ENCODE peak calls at places on chromosomes 16 and 17, in six cellular contexts. U, A, R, G, B and H are unnamed samples.

GRCh38 chr17:37340804-37341203 is 35.0 kb upstream of the C17orf78 start:
- DNase-seq in A (no peak), B (no peak), G (no peak), U (no peak), R (no peak), H (no peak)

GRCh38 chr17:54771409-54771808 is 129.2 kb upstream of the TOM1L1 start:
- DNase-seq in A (no peak), B (no peak), R (no peak), G (no peak), U (no peak), H (no peak)

GRCh38 chr17:78899361-78900260 is 3.4 kb downstream of the CEP295NL start:
- DNase-seq in U (no peak), G (peak; percentile 74), R (no peak), A (no peak), B (peak; percentile 61), H (no peak)

GRCh38 chr16:19415461-19415860 is 2.2 kb upstream of the TMC5 start:
- DNase-seq in R (no peak), G (no peak), A (no peak), U (no peak), B (no peak), H (no peak)

GRCh38 chr17:10649602-10650001 is 7.5 kb downstream of the MYH3 start:
- DNase-seq in B (no peak), U (no peak), G (no peak), R (no peak), A (no peak), H (no peak)

GRCh38 chr17:70808596-70808995 is 639.3 kb downstream of the KCNJ2 start:
- DNase-seq in G (no peak), R (no peak), U (peak; percentile 28), A (no peak), B (no peak), H (peak; percentile 25)

GRCh38 chr16:85327731-85328664 is 215.7 kb upstream of the CIBAR2 start:
- DNase-seq in R (peak; percentile 79), G (peak; percentile 92), A (no peak), U (peak; percentile 39), B (peak; percentile 92), H (peak; percentile 70)

GRCh38 chr17:57877803-57878202 is 28.0 kb upstream of the MRPS23 start:
- DNase-seq in R (no peak), G (no peak), B (no peak), U (no peak), A (no peak), H (no peak)

GRCh38 chr17:43723697-43724359 is 34.8 kb downstream of the SOST start:
- DNase-seq in B (no peak), R (no peak), G (no peak), A (no peak), U (peak; percentile 27), H (peak; percentile 33)

GRCh38 chr16:78421244-78421661 is 321.8 kb downstream of the WWOX start:
- DNase-seq in G (no peak), B (no peak), R (no peak), U (no peak), A (no peak), H (no peak)

GRCh38 chr16:12395266-12395665 is 408.4 kb downstream of the CPPED1 start:
- DNase-seq in G (no peak), B (no peak), A (no peak), R (no peak), U (no peak), H (no peak)

GRCh38 chr17:29190039-29190438 is 9.8 kb upstream of the MYO18A start:
- DNase-seq in U (no peak), G (no peak), B (no peak), R (no peak), A (no peak), H (no peak)

GRCh38 chr17:47197821-47198220 is 8.7 kb upstream of the CDC27 start:
- DNase-seq in B (no peak), R (no peak), G (no peak), A (no peak), U (no peak), H (no peak)

GRCh38 chr16:67263201-67263600 is 14.4 kb downstream of the SLC9A5 start:
- DNase-seq in A (no peak), G (no peak), U (no peak), R (no peak), B (no peak), H (no peak)

GRCh38 chr17:6435968-6436367 is 1.0 kb upstream of the AIPL1 start:
- DNase-seq in A (no peak), G (peak; percentile 81), R (peak; percentile 70), B (peak; percentile 79), U (peak; percentile 46), H (peak; percentile 77)

GRCh38 chr17:3888343-3889171 is 4.3 kb downstream of the CAMKK1 start:
- DNase-seq in G (peak; percentile 70), U (peak; percentile 72), R (peak; percentile 83), B (peak; percentile 57), A (no peak), H (peak; percentile 77)

GRCh38 chr16:83113317-83113716 is 486.5 kb downstream of the CDH13 start:
- DNase-seq in G (peak; percentile 59), U (no peak), B (peak; percentile 63), R (no peak), A (no peak), H (peak; percentile 27)

GRCh38 chr17:48025904-48026502 is 11.6 kb downstream of the COPZ2 start:
- DNase-seq in A (no peak), R (no peak), B (no peak), U (no peak), G (peak; percentile 48), H (no peak)

GRCh38 chr17:2977157-2977556 is 86.2 kb downstream of the OR1D5 start:
- DNase-seq in U (no peak), R (no peak), A (no peak), B (no peak), G (no peak), H (no peak)

GRCh38 chr16:12002447-12003006 is 26.0 kb downstream of the SNX29 start:
- DNase-seq in B (no peak), G (no peak), U (no peak), A (no peak), R (peak; percentile 34), H (no peak)

GRCh38 chr16:17403156-17403809 is 67.5 kb downstream of the XYLT1 start:
- DNase-seq in G (no peak), R (no peak), A (no peak), U (no peak), B (no peak), H (no peak)

GRCh38 chr17:17141860-17142552 is 64.1 kb downstream of the PLD6 start:
- DNase-seq in U (no peak), R (peak; percentile 85), A (no peak), B (peak; percentile 77), G (peak; percentile 83), H (peak; percentile 86)

DNA sequence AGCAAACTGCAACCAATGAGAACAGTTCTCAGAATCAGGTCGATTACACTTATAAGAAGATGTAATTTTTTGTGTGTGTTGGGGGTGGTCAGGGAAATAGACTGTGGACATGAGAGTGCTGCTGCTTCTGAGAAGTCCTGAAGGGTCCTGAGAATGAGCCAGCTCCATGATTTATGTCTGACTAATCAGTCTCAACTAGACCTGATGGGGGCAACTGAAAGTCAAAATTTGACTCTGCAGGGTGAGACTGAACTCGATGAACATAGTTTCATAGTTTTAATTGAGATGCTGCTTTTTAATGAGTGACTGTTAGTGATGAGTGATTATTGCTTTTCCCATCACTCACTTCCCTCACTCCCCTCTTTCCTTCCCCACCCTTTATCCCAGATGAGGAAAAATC is 37.3 kb downstream of the SMARCE1 start:
- DNase-seq in G (no peak), A (no peak), R (no peak), U (no peak), B (no peak), H (no peak)
- TF ChIP-seq SP1 in G (no peak), A (no peak), R (no peak), U (no peak), B (no peak), H (no peak)

GRCh38 chr17:68570531-68570930 is 30.6 kb downstream of the FAM20A start:
- DNase-seq in B (no peak), R (no peak), G (no peak), A (no peak), U (no peak), H (no peak)
- TF ChIP-seq SP1 in B (no peak), R (no peak), G (no peak), A (no peak), U (no peak), H (no peak)

GRCh38 chr17:45235071-45236001 is 13.7 kb downstream of the FMNL1 start:
- DNase-seq in G (peak; percentile 92), B (peak; percentile 94), R (peak; percentile 71), U (peak; percentile 54), A (no peak), H (peak; percentile 77)

GRCh38 chr17:45233423-45233924 is 11.8 kb downstream of the FMNL1 start:
- DNase-seq in R (no peak), U (no peak), A (no peak), G (no peak), B (no peak), H (no peak)

GRCh38 chr17:45232514-45233422 is 11.1 kb downstream of the FMNL1 start:
- DNase-seq in A (no peak), B (no peak), R (no peak), U (no peak), G (no peak), H (no peak)

GRCh38 chr17:45236002-45236606 is 14.4 kb downstream of the FMNL1 start:
- DNase-seq in G (no peak), B (no peak), A (no peak), U (no peak), R (no peak), H (no peak)

GRCh38 chr17:45234641-45235040 is 13.0 kb downstream of the FMNL1 start:
- DNase-seq in A (no peak), G (peak; percentile 73), R (peak; percentile 65), B (peak; percentile 81), U (no peak), H (peak; percentile 49)
- TF ChIP-seq SP1 in A (no peak), G (no peak), R (no peak), B (no peak), U (no peak), H (no peak)

DNA sequence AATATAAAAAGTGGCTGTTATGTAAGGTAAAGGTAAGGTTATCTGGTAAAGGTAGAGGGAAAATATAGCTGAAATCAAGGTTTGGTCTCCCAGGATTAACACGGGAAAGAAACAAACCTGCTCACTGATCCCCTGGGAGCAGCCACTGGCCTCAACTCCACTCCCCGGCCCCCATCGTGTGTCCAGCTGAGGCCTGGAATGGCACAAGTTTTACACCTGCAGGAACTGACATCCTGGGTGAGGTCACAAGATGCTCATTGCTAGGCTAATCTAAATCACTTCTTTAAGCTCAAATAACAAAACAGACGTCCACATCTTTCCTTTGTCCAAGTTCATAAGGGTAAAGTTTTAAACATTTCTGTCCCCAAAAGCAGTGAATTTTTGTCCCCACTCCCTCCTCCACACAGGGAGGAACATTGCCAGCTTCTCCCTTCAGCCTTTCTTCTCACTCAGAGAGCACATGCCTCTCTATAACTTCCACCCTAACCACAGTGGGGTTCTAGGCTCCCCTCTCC is 46.3 kb downstream of the ERN1 start:
- DNase-seq in B (no peak), U (no peak), G (no peak), R (no peak), A (no peak), H (no peak)
- TF ChIP-seq SP1 in B (no peak), U (no peak), G (no peak), R (no peak), A (no peak), H (no peak)